ENCODE peak calls at places on chromosomes 11 and 22, in nine cellular contexts. U is DMS153; M is NCI-H2029 treated with DMSO at 0.1 percent for 48 hours; A is head of caudate nucleus; W is NCI-H460; S is AG09309; Z is activated CD4-positive, alpha-beta T cell treated with anti-CD3 and anti-CD28 coated beads, Interleukin-2, amount 50 U/mL, for 48 hours; I is ELR; O is KBM-7. E is an unnamed sample.

GRCh38 chr11:86991341-86991740 is 36.1 kb upstream of the FZD4 start:
- DNase-seq in U (no peak), M (no peak), A (no peak), W (no peak), S (no peak), Z (no peak), I (no peak), O (no peak), E (no peak)

GRCh38 chr11:95917188-95918036 is 6.5 kb downstream of the MTMR2 start:
- DNase-seq in U (peak), M (peak), A (no peak), W (no peak), S (no peak), Z (no peak), I (no peak), O (no peak), E (peak)

GRCh38 chr11:69674267-69674885 is 777 bp downstream of the LTO1 start:
- DNase-seq in U (no peak), M (no peak), A (no peak), W (no peak), S (no peak), Z (peak), I (peak), O (no peak), E (no peak)

GRCh38 chr11:116532066-116532465 is 240.7 kb downstream of the BUD13 start:
- DNase-seq in U (no peak), M (no peak), A (no peak), W (no peak), S (no peak), Z (no peak), I (no peak), O (no peak), E (no peak)

GRCh38 chr11:75355051-75355450 is 3.6 kb upstream of the ARRB1 start:
- DNase-seq in U (no peak), M (no peak), A (no peak), W (no peak), S (no peak), Z (no peak), I (no peak), O (no peak), E (no peak)

GRCh38 chr11:94400839-94401772 is at the start of gene GPR83:
- DNase-seq in U (no peak), M (no peak), A (no peak), W (no peak), S (no peak), Z (no peak), I (no peak), O (no peak), E (peak)

GRCh38 chr22:46754110-46754799 is 8.2 kb upstream of the TBC1D22A start:
- DNase-seq in U (no peak), M (no peak), A (no peak), W (peak), S (peak), Z (peak), I (peak), O (no peak), E (no peak)

GRCh38 chr11:92349478-92350156 is 125.0 kb downstream of the FAT3 start:
- DNase-seq in U (no peak), M (no peak), A (no peak), W (no peak), S (no peak), Z (no peak), I (no peak), O (no peak), E (no peak)

GRCh38 chr22:37905534-37906363 is at the start of gene MICALL1:
- DNase-seq in U (peak), M (no peak), A (peak), W (peak), S (no peak), Z (peak), I (peak), O (peak), E (no peak)

GRCh38 chr11:593347-593746 is 17.1 kb downstream of the PHRF1 start:
- DNase-seq in U (no peak), M (no peak), A (no peak), W (no peak), S (no peak), Z (no peak), I (no peak), O (no peak), E (no peak)

GRCh38 chr11:83064011-83064410 is 7.7 kb downstream of the RAB30 start:
- DNase-seq in U (no peak), M (no peak), A (no peak), W (no peak), S (no peak), Z (no peak), I (no peak), O (no peak), E (no peak)

GRCh38 chr22:49657974-49658550 is 169.6 kb downstream of the BRD1 start:
- DNase-seq in U (no peak), M (no peak), A (no peak), W (no peak), S (no peak), Z (no peak), I (no peak), O (no peak), E (no peak)

GRCh38 chr22:30193031-30193794 is 53.3 kb downstream of the LIF start:
- DNase-seq in U (no peak), M (no peak), A (no peak), W (no peak), S (no peak), Z (no peak), I (no peak), O (no peak), E (no peak)

GRCh38 chr11:1201395-1202153 is 21.3 kb upstream of the MUC5B start:
- DNase-seq in U (no peak), M (no peak), A (no peak), W (no peak), S (no peak), Z (no peak), I (no peak), O (no peak), E (no peak)

GRCh38 chr11:13692172-13692571 is 23.7 kb downstream of the FAR1 start:
- DNase-seq in U (no peak), M (no peak), A (no peak), W (no peak), S (no peak), Z (no peak), I (no peak), O (no peak), E (no peak)

GRCh38 chr11:19441752-19442553 is 201.2 kb upstream of the E2F8 start:
- DNase-seq in U (peak), M (no peak), A (peak), W (peak), S (peak), Z (peak), I (peak), O (no peak), E (no peak)

GRCh38 chr22:27242917-27243589 is 558.5 kb downstream of the MN1 start:
- DNase-seq in U (no peak), M (no peak), A (no peak), W (no peak), S (no peak), Z (no peak), I (no peak), O (no peak), E (no peak)

GRCh38 chr11:27722117-27722844 is 22.0 kb upstream of the BDNF start:
- DNase-seq in U (peak), M (no peak), A (no peak), W (no peak), S (no peak), Z (no peak), I (peak), O (peak), E (peak)

GRCh38 chr11:105673089-105673488 is 63.2 kb downstream of the GRIA4 start:
- DNase-seq in U (no peak), M (no peak), A (peak), W (peak), S (no peak), Z (peak), I (peak), O (peak), E (no peak)

GRCh38 chr11:107042748-107043147 is 24.5 kb upstream of the GUCY1A2 start:
- DNase-seq in U (no peak), M (no peak), A (peak), W (no peak), S (no peak), Z (no peak), I (no peak), O (no peak), E (no peak)

GRCh38 chr11:122524532-122524882 is 131.0 kb upstream of the UBASH3B start:
- DNase-seq in U (no peak), M (no peak), A (no peak), W (no peak), S (peak), Z (no peak), I (no peak), O (no peak), E (no peak)

GRCh38 chr11:118892515-118892914 is 8.8 kb downstream of the CXCR5 start:
- DNase-seq in U (peak), M (peak), A (no peak), W (no peak), S (no peak), Z (no peak), I (no peak), O (no peak), E (peak)

GRCh38 chr11:106202935-106203620 is 125.6 kb downstream of the AASDHPPT start:
- DNase-seq in U (no peak), M (no peak), A (no peak), W (no peak), S (no peak), Z (no peak), I (no peak), O (no peak), E (no peak)

GRCh38 chr11:12329797-12330196 is 47.6 kb upstream of the PARVA start:
- DNase-seq in U (no peak), M (no peak), A (no peak), W (no peak), S (no peak), Z (no peak), I (no peak), O (no peak), E (no peak)

GRCh38 chr11:4048340-4048739 is 46.3 kb upstream of the RRM1 start:
- DNase-seq in U (no peak), M (no peak), A (no peak), W (no peak), S (no peak), Z (no peak), I (no peak), O (no peak), E (no peak)

GRCh38 chr22:44179196-44179988 is 1.3 kb upstream of the PARVG start:
- DNase-seq in U (no peak), M (no peak), A (no peak), W (no peak), S (no peak), Z (no peak), I (no peak), O (no peak), E (peak)

GRCh38 chr11:91230647-91231046 is 994.0 kb upstream of the FAT3 start:
- DNase-seq in U (no peak), M (peak), A (no peak), W (no peak), S (no peak), Z (no peak), I (no peak), O (no peak), E (peak)

GRCh38 chr11:85810871-85811611 is at the start of gene SYTL2:
- DNase-seq in U (no peak), M (no peak), A (peak), W (peak), S (no peak), Z (peak), I (peak), O (peak), E (peak)